ENCODE peak calls at places on chromosomes 5 and 9, in nine cellular contexts. D, F, I, V, U, Y, R, C and W are unnamed samples.

GRCh38 chr5:119353686-119354366 is 2.0 kb upstream of the TNFAIP8 start:
- DNase-seq in V (no peak), C (no peak), F (no peak), D (no peak), I (no peak), Y (no peak), U (no peak), R (no peak), W (no peak)

GRCh38 chr9:9318959-9319505 is 1293.8 kb downstream of the PTPRD start:
- DNase-seq in F (no peak), V (no peak), R (no peak), D (no peak), Y (no peak), I (no peak), U (no peak), C (no peak), W (no peak)

GRCh38 chr9:97060796-97061195 is 21.9 kb upstream of the CTSV start:
- DNase-seq in I (no peak), Y (no peak), F (no peak), U (no peak), D (no peak), R (no peak), C (no peak), V (no peak), W (no peak)

GRCh38 chr9:129836342-129837007 is 1.2 kb downstream of the USP20 start:
- DNase-seq in V (no peak), C (peak; percentile 26), D (no peak), F (no peak), U (no peak), R (no peak), I (no peak), Y (no peak), W (no peak)

GRCh38 chr9:113187935-113188595 is 33.0 kb downstream of the FKBP15 start:
- DNase-seq in F (peak; percentile 49), I (peak; percentile 73), Y (peak; percentile 75), U (peak; percentile 98), R (peak; percentile 6), V (no peak), C (no peak), D (no peak), W (no peak)

GRCh38 chr5:123033157-123033671 is 3.3 kb downstream of the PPIC start:
- DNase-seq in I (no peak), C (no peak), F (no peak), U (peak; percentile 37), V (no peak), Y (no peak), D (no peak), R (no peak), W (no peak)

GRCh38 chr9:114140850-114141249 is 14.5 kb upstream of the COL27A1 start:
- DNase-seq in D (no peak), R (no peak), V (no peak), U (no peak), Y (no peak), I (no peak), F (no peak), C (no peak), W (no peak)

GRCh38 chr5:124395287-124395686 is 351.2 kb downstream of the ZNF608 start:
- DNase-seq in Y (no peak), R (no peak), C (peak; percentile 31), F (peak; percentile 8), D (no peak), V (no peak), I (no peak), U (no peak), W (no peak)

GRCh38 chr5:150299571-150300327 is 3.0 kb downstream of the ARSI start:
- DNase-seq in U (peak; percentile 40), F (no peak), Y (peak; percentile 21), D (no peak), R (no peak), I (no peak), V (no peak), C (no peak), W (no peak)

GRCh38 chr5:76083555-76084495 is 642 bp downstream of the SV2C start:
- DNase-seq in D (no peak), Y (no peak), C (peak; percentile 46), U (no peak), I (no peak), F (no peak), V (no peak), R (no peak), W (no peak)

GRCh38 chr5:140037012-140037411 is 6.1 kb downstream of the NRG2 start:
- DNase-seq in R (no peak), C (no peak), V (no peak), D (no peak), Y (no peak), F (no peak), I (no peak), U (no peak), W (no peak)

GRCh38 chr5:172920447-172920849 is 38.8 kb upstream of the RPL26L1 start:
- DNase-seq in U (peak; percentile 84), V (no peak), D (no peak), I (peak; percentile 82), F (peak; percentile 56), C (no peak), R (no peak), Y (no peak), W (no peak)

GRCh38 chr5:65481635-65482271 is at the start of gene ADAMTS6:
- DNase-seq in R (peak; percentile 43), D (peak; percentile 92), U (peak; percentile 88), I (peak; percentile 81), Y (peak; percentile 94), C (peak; percentile 73), F (peak; percentile 85), V (peak; percentile 92), W (peak; percentile 90)

GRCh38 chr5:65481171-65481575 is 547 bp downstream of the ADAMTS6 start:
- DNase-seq in U (no peak), Y (no peak), D (no peak), C (no peak), I (no peak), R (no peak), F (no peak), V (no peak), W (no peak)

GRCh38 chr5:65479527-65479926 is 2.2 kb downstream of the ADAMTS6 start:
- DNase-seq in C (no peak), I (no peak), R (no peak), V (no peak), F (no peak), Y (no peak), D (no peak), U (no peak), W (no peak)

GRCh38 chr5:65482280-65482726 is 583 bp upstream of the ADAMTS6 start:
- DNase-seq in R (no peak), Y (no peak), C (no peak), F (no peak), V (no peak), I (no peak), U (peak; percentile 25), D (no peak), W (no peak)

DNA sequence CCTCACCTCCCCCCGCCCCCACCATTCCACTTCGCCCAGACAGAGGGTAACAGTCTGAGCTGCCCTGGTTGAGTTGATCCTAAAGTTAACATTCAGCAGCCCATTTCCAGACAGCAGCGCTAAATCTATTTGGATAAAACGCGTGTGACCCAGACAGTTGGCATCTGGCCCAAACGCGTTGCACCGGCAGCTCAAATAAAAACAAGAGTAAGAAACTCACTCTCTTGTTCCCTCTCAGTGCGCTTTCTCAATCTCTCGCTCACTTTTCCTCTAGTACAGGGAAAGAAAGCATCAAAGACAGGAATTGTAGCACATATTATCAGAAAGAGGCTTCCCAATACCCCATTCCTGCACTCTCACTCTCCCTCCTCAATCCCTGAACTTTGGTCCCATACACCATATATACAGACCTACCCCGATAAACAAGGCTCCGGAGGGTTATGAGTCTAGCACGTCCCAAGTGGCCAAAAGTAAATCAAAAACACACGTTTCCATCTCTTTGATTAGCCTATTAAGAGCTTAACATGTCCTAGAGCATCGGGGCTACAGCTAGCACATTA is 1.3 kb downstream of the ADAMTS6 start:
- DNase-seq in R (no peak), V (peak; percentile 83), D (no peak), I (peak; percentile 52), C (peak; percentile 26), U (peak; percentile 65), Y (peak; percentile 57), F (peak; percentile 58), W (peak; percentile 70)
- TF ChIP-seq CTCF in R (no peak), V (no peak), D (no peak), I (no peak), C (no peak), U (no peak), Y (no peak), F (no peak), W (no peak)

GRCh38 chr9:137589441-137590122 is 730 bp downstream of the ZMYND19 start:
- DNase-seq in D (no peak), Y (no peak), U (peak; percentile 27), R (no peak), F (no peak), C (peak; percentile 50), I (no peak), V (no peak), W (no peak)

GRCh38 chr9:137590123-137590468 is 216 bp downstream of the ZMYND19 start:
- DNase-seq in R (no peak), C (no peak), V (no peak), I (no peak), Y (no peak), D (no peak), F (no peak), U (peak; percentile 17), W (no peak)

GRCh38 chr9:137588891-137589290 is 1.4 kb downstream of the ZMYND19 start:
- DNase-seq in F (no peak), U (no peak), I (no peak), Y (no peak), R (no peak), V (no peak), D (no peak), C (no peak), W (no peak)

GRCh38 chr9:137592767-137593166 is 2.5 kb upstream of the ZMYND19 start:
- DNase-seq in F (no peak), R (no peak), Y (no peak), I (no peak), D (no peak), C (no peak), V (no peak), U (no peak), W (no peak)

GRCh38 chr9:137590469-137591383 is at the start of gene ZMYND19:
- DNase-seq in C (peak; percentile 93), Y (no peak), V (peak; percentile 95), I (no peak), D (peak; percentile 97), R (peak; percentile 62), U (peak; percentile 90), F (peak; percentile 79), W (peak; percentile 88)
- TF ChIP-seq CTCF in C (no peak), Y (no peak), V (no peak), I (no peak), D (no peak), R (peak; percentile 6), U (no peak), F (no peak), W (no peak)

GRCh38 chr9:135474915-135475314 is 4.7 kb upstream of the PPP1R26 start:
- DNase-seq in Y (no peak), F (no peak), I (no peak), U (no peak), D (no peak), C (peak; percentile 69), R (peak; percentile 19), V (no peak), W (no peak)
- TF ChIP-seq CTCF in Y (peak; percentile 30), F (no peak), I (peak; percentile 53), U (peak; percentile 28), D (peak; percentile 53), C (peak; percentile 57), R (peak; percentile 70), V (no peak), W (no peak)

GRCh38 chr9:36416870-36417269 is 16.8 kb upstream of the RNF38 start:
- DNase-seq in C (no peak), I (no peak), U (no peak), D (no peak), F (no peak), R (no peak), V (no peak), Y (no peak), W (no peak)

GRCh38 chr9:36415822-36416515 is 15.9 kb upstream of the RNF38 start:
- DNase-seq in C (peak; percentile 8), V (no peak), I (no peak), R (no peak), D (no peak), Y (no peak), U (no peak), F (no peak), W (no peak)
- TF ChIP-seq CTCF in C (no peak), V (no peak), I (no peak), R (peak; percentile 16), D (no peak), Y (no peak), U (no peak), F (no peak), W (no peak)